ENCODE peak calls at places on chromosomes 3 and 15, in nine cellular contexts. One of them, this sample, is unnamed. For H4K20me1 and H3K4me1, the result is how much of the 10 kb centered on the place peaks cover.

GRCh38 chr15:48868549-48868948 is 9.4 kb upstream of the EID1 start:
- DNase-seq in fibroblast of lung: peak
- DNase-seq in IMR-90: peak
- DNase-seq in PC-3: peak
- DNase-seq in astrocyte: peak
- DNase-seq in GM12878: no peak
- DNase-seq in OCI-LY7: no peak
- DNase-seq in GM23338: no peak
- DNase-seq in H9: no peak
- DNase-seq in this sample: no peak

GRCh38 chr3:133532951-133533350 is 40.5 kb upstream of the CDV3 start:
- DNase-seq in fibroblast of lung: peak
- DNase-seq in IMR-90: peak
- DNase-seq in PC-3: no peak
- DNase-seq in astrocyte: peak
- DNase-seq in GM12878: no peak
- DNase-seq in OCI-LY7: no peak
- DNase-seq in GM23338: no peak
- DNase-seq in H9: no peak
- DNase-seq in this sample: no peak

GRCh38 chr3:102715030-102715697 is 280.3 kb downstream of the ZPLD1 start:
- DNase-seq in fibroblast of lung: peak
- DNase-seq in IMR-90: no peak
- DNase-seq in PC-3: peak
- DNase-seq in astrocyte: peak
- DNase-seq in GM12878: peak
- DNase-seq in OCI-LY7: no peak
- DNase-seq in GM23338: no peak
- DNase-seq in H9: no peak
- DNase-seq in this sample: no peak

GRCh38 chr15:50968353-50968752 is 59.9 kb downstream of the AP4E1 start:
- DNase-seq in fibroblast of lung: no peak
- DNase-seq in IMR-90: peak
- DNase-seq in PC-3: peak
- DNase-seq in astrocyte: no peak
- DNase-seq in GM12878: no peak
- DNase-seq in OCI-LY7: no peak
- DNase-seq in GM23338: no peak
- DNase-seq in H9: no peak
- DNase-seq in this sample: no peak

GRCh38 chr3:57691411-57692133 is 1.3 kb downstream of the DENND6A start:
- DNase-seq in fibroblast of lung: peak
- DNase-seq in IMR-90: peak
- DNase-seq in PC-3: no peak
- DNase-seq in astrocyte: no peak
- DNase-seq in GM12878: no peak
- DNase-seq in OCI-LY7: peak
- DNase-seq in GM23338: peak
- DNase-seq in H9: no peak
- DNase-seq in this sample: no peak

GRCh38 chr15:66802087-66803001 is 100.3 kb downstream of the SMAD6 start:
- DNase-seq in fibroblast of lung: peak
- DNase-seq in IMR-90: peak
- DNase-seq in PC-3: peak
- DNase-seq in astrocyte: peak
- DNase-seq in GM12878: no peak
- DNase-seq in OCI-LY7: no peak
- DNase-seq in GM23338: no peak
- DNase-seq in H9: no peak
- DNase-seq in this sample: peak

GRCh38 chr3:99482191-99482590 is 156.2 kb upstream of the COL8A1 start:
- DNase-seq in fibroblast of lung: no peak
- DNase-seq in IMR-90: no peak
- DNase-seq in PC-3: peak
- DNase-seq in astrocyte: no peak
- DNase-seq in GM12878: no peak
- DNase-seq in OCI-LY7: no peak
- DNase-seq in GM23338: no peak
- DNase-seq in H9: no peak
- DNase-seq in this sample: no peak

GRCh38 chr3:59108091-59108815 is 58.4 kb upstream of the CFAP20DC start:
- DNase-seq in fibroblast of lung: peak
- DNase-seq in IMR-90: peak
- DNase-seq in PC-3: peak
- DNase-seq in astrocyte: no peak
- DNase-seq in GM12878: no peak
- DNase-seq in OCI-LY7: no peak
- DNase-seq in GM23338: no peak
- DNase-seq in H9: no peak
- DNase-seq in this sample: no peak

GRCh38 chr3:185926445-185926844 is 11.4 kb downstream of the TRA2B start:
- DNase-seq in fibroblast of lung: no peak
- DNase-seq in IMR-90: no peak
- DNase-seq in PC-3: no peak
- DNase-seq in astrocyte: no peak
- DNase-seq in GM12878: no peak
- DNase-seq in OCI-LY7: no peak
- DNase-seq in GM23338: no peak
- DNase-seq in H9: no peak
- DNase-seq in this sample: no peak

GRCh38 chr3:185925353-185925752 is 12.5 kb downstream of the TRA2B start:
- DNase-seq in fibroblast of lung: no peak
- DNase-seq in IMR-90: no peak
- DNase-seq in PC-3: no peak
- DNase-seq in astrocyte: no peak
- DNase-seq in GM12878: no peak
- DNase-seq in OCI-LY7: no peak
- DNase-seq in GM23338: no peak
- DNase-seq in H9: no peak
- DNase-seq in this sample: no peak

GRCh38 chr3:185929192-185930151 is 8.3 kb downstream of the TRA2B start:
- DNase-seq in fibroblast of lung: no peak
- DNase-seq in IMR-90: peak
- DNase-seq in PC-3: no peak
- DNase-seq in astrocyte: peak
- DNase-seq in GM12878: no peak
- DNase-seq in OCI-LY7: no peak
- DNase-seq in GM23338: no peak
- DNase-seq in H9: no peak
- DNase-seq in this sample: no peak

GRCh38 chr3:185928532-185928931 is 9.3 kb downstream of the TRA2B start:
- DNase-seq in fibroblast of lung: no peak
- DNase-seq in IMR-90: no peak
- DNase-seq in PC-3: no peak
- DNase-seq in astrocyte: no peak
- DNase-seq in GM12878: no peak
- DNase-seq in OCI-LY7: no peak
- DNase-seq in GM23338: no peak
- DNase-seq in H9: no peak
- DNase-seq in this sample: no peak

DNA sequence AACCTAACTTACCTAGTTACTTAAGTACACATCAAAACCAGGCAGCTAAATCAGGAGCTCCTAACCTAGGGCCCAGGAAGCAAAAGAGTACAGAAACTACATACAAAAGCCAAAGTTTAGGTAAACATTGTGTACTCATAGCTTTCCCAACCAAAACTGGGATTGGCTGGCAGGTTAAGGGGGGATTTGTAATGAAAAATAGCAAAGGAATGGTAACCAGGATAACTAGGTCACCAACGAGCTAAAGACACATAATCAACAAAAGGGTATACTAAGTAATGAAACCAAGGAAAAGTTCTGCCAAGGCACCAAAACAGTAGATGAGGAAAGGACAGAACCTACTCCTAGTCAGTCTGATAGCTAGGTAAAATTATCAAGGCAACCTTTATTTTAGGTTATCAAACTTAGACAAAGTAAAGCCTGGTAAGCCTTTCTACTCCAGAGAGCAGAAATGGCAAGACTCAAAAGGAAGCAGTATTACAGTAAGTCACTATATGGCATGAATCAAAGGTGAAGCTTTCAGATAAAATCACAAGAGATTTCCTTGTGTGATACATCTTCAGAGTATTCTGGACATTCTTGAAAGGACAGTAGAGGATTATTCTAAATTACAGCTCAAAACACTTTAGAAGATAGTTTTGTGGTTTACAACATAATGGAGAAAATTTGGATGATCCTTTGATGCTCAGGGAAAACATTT is 10.2 kb downstream of the TRA2B start:
- DNase-seq in fibroblast of lung: no peak
- DNase-seq in IMR-90: no peak
- DNase-seq in PC-3: no peak
- DNase-seq in astrocyte: no peak
- DNase-seq in GM12878: no peak
- DNase-seq in OCI-LY7: no peak
- DNase-seq in GM23338: no peak
- DNase-seq in H9: no peak
- DNase-seq in this sample: no peak
- H4K20me1 ChIP-seq in fibroblast of lung: under half
- H4K20me1 ChIP-seq in IMR-90: half or more
- H4K20me1 ChIP-seq in PC-3: half or more
- H4K20me1 ChIP-seq in astrocyte: half or more
- H4K20me1 ChIP-seq in GM12878: under half
- H4K20me1 ChIP-seq in OCI-LY7: half or more
- H4K20me1 ChIP-seq in GM23338: half or more
- H4K20me1 ChIP-seq in H9: under half
- H4K20me1 ChIP-seq in this sample: half or more

GRCh38 chr15:41561104-41561776 is 2.2 kb downstream of the TYRO3 start:
- DNase-seq in fibroblast of lung: no peak
- DNase-seq in IMR-90: no peak
- DNase-seq in PC-3: no peak
- DNase-seq in astrocyte: no peak
- DNase-seq in GM12878: no peak
- DNase-seq in OCI-LY7: no peak
- DNase-seq in GM23338: no peak
- DNase-seq in H9: no peak
- DNase-seq in this sample: no peak

GRCh38 chr15:41559489-41560177 is 621 bp downstream of the TYRO3 start:
- DNase-seq in fibroblast of lung: no peak
- DNase-seq in IMR-90: no peak
- DNase-seq in PC-3: peak
- DNase-seq in astrocyte: no peak
- DNase-seq in GM12878: no peak
- DNase-seq in OCI-LY7: no peak
- DNase-seq in GM23338: no peak
- DNase-seq in H9: peak
- DNase-seq in this sample: peak

GRCh38 chr15:41562784-41563198 is 3.8 kb downstream of the TYRO3 start:
- DNase-seq in fibroblast of lung: no peak
- DNase-seq in IMR-90: peak
- DNase-seq in PC-3: no peak
- DNase-seq in astrocyte: peak
- DNase-seq in GM12878: no peak
- DNase-seq in OCI-LY7: no peak
- DNase-seq in GM23338: no peak
- DNase-seq in H9: no peak
- DNase-seq in this sample: no peak

GRCh38 chr15:41562258-41562657 is 3.2 kb downstream of the TYRO3 start:
- DNase-seq in fibroblast of lung: no peak
- DNase-seq in IMR-90: no peak
- DNase-seq in PC-3: no peak
- DNase-seq in astrocyte: no peak
- DNase-seq in GM12878: no peak
- DNase-seq in OCI-LY7: no peak
- DNase-seq in GM23338: no peak
- DNase-seq in H9: no peak
- DNase-seq in this sample: peak

DNA sequence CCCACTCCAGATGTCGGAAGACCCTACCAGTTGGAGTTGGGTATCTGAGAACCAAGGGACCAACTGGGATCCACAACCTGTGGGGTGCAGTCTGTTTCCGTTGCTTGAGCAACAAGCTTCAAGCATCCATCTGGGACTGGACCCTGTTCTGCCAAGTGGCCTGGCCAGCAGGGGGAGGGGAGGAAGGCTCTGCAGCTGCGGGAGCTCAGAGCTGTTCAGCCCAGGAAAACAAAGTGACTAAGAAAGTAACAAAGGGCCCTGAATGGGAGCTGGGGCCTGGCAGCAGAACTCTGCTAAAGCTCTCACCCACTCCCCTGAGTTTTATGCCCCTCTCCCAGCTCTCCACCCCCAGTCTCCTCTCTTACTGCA is 2.7 kb downstream of the TYRO3 start:
- DNase-seq in fibroblast of lung: peak
- DNase-seq in IMR-90: peak
- DNase-seq in PC-3: no peak
- DNase-seq in astrocyte: peak
- DNase-seq in GM12878: no peak
- DNase-seq in OCI-LY7: no peak
- DNase-seq in GM23338: peak
- DNase-seq in H9: peak
- DNase-seq in this sample: peak
- H3K4me1 ChIP-seq in fibroblast of lung: under half
- H3K4me1 ChIP-seq in IMR-90: under half
- H3K4me1 ChIP-seq in PC-3: under half
- H3K4me1 ChIP-seq in astrocyte: under half
- H3K4me1 ChIP-seq in GM12878: under half
- H3K4me1 ChIP-seq in OCI-LY7: under half
- H3K4me1 ChIP-seq in GM23338: half or more
- H3K4me1 ChIP-seq in H9: under half
- H3K4me1 ChIP-seq in this sample: under half

GRCh38 chr3:195151866-195152526 is 119.0 kb downstream of the XXYLT1 start:
- DNase-seq in fibroblast of lung: peak
- DNase-seq in IMR-90: peak
- DNase-seq in PC-3: peak
- DNase-seq in astrocyte: peak
- DNase-seq in GM12878: no peak
- DNase-seq in OCI-LY7: no peak
- DNase-seq in GM23338: no peak
- DNase-seq in H9: no peak
- DNase-seq in this sample: peak
- H3K27ac ChIP-seq in fibroblast of lung: peak
- H3K27ac ChIP-seq in IMR-90: peak
- H3K27ac ChIP-seq in PC-3: peak
- H3K27ac ChIP-seq in astrocyte: peak
- H3K27ac ChIP-seq in GM12878: no peak
- H3K27ac ChIP-seq in OCI-LY7: no peak
- H3K27ac ChIP-seq in GM23338: no peak
- H3K27ac ChIP-seq in H9: no peak
- H3K27ac ChIP-seq in this sample: peak

GRCh38 chr3:15431256-15431837 is 3.9 kb downstream of the EAF1 start:
- DNase-seq in fibroblast of lung: no peak
- DNase-seq in IMR-90: no peak
- DNase-seq in PC-3: no peak
- DNase-seq in astrocyte: no peak
- DNase-seq in GM12878: no peak
- DNase-seq in OCI-LY7: no peak
- DNase-seq in GM23338: no peak
- DNase-seq in H9: no peak
- DNase-seq in this sample: no peak

GRCh38 chr3:15430624-15431023 is 3.2 kb downstream of the EAF1 start:
- DNase-seq in fibroblast of lung: no peak
- DNase-seq in IMR-90: no peak
- DNase-seq in PC-3: no peak
- DNase-seq in astrocyte: no peak
- DNase-seq in GM12878: no peak
- DNase-seq in OCI-LY7: no peak
- DNase-seq in GM23338: no peak
- DNase-seq in H9: no peak
- DNase-seq in this sample: no peak

GRCh38 chr3:15434756-15435155 is 7.4 kb downstream of the EAF1 start:
- DNase-seq in fibroblast of lung: no peak
- DNase-seq in IMR-90: no peak
- DNase-seq in PC-3: no peak
- DNase-seq in astrocyte: no peak
- DNase-seq in GM12878: no peak
- DNase-seq in OCI-LY7: no peak
- DNase-seq in GM23338: peak
- DNase-seq in H9: no peak
- DNase-seq in this sample: no peak

GRCh38 chr3:15436246-15436645 is 8.8 kb downstream of the EAF1 start:
- DNase-seq in fibroblast of lung: no peak
- DNase-seq in IMR-90: no peak
- DNase-seq in PC-3: no peak
- DNase-seq in astrocyte: no peak
- DNase-seq in GM12878: no peak
- DNase-seq in OCI-LY7: no peak
- DNase-seq in GM23338: no peak
- DNase-seq in H9: no peak
- DNase-seq in this sample: no peak

GRCh38 chr3:15433531-15433930 is 6.1 kb downstream of the EAF1 start:
- DNase-seq in fibroblast of lung: no peak
- DNase-seq in IMR-90: no peak
- DNase-seq in PC-3: no peak
- DNase-seq in astrocyte: no peak
- DNase-seq in GM12878: no peak
- DNase-seq in OCI-LY7: no peak
- DNase-seq in GM23338: no peak
- DNase-seq in H9: no peak
- DNase-seq in this sample: no peak
- H4K20me1 ChIP-seq in fibroblast of lung: under half
- H4K20me1 ChIP-seq in IMR-90: under half
- H4K20me1 ChIP-seq in PC-3: under half
- H4K20me1 ChIP-seq in astrocyte: half or more
- H4K20me1 ChIP-seq in GM12878: under half
- H4K20me1 ChIP-seq in OCI-LY7: under half
- H4K20me1 ChIP-seq in GM23338: under half
- H4K20me1 ChIP-seq in H9: under half
- H4K20me1 ChIP-seq in this sample: under half

This sample was measured in osteoblast.